ENCODE peak calls at places on chromosomes 11 and 22, in nine cellular contexts. J, V, C, B, F, I, R, L and D are unnamed samples.

GRCh38 chr22:26893034-26893710 is 235.8 kb downstream of the MIAT start:
- DNase-seq in J (no peak), V (no peak), C (peak), B (no peak), F (peak), I (no peak), R (no peak), L (no peak), D (no peak)

GRCh38 chr11:35135222-35135621 is 3.7 kb upstream of the CD44 start:
- DNase-seq in J (no peak), V (no peak), C (no peak), B (peak), F (no peak), I (no peak), R (no peak), L (no peak), D (no peak)

GRCh38 chr11:41459602-41460405 is at the start of gene LRRC4C:
- DNase-seq in J (no peak), V (no peak), C (no peak), B (no peak), F (no peak), I (no peak), R (no peak), L (no peak), D (no peak)

GRCh38 chr11:699753-700152 is 4.1 kb downstream of the TMEM80 start:
- DNase-seq in J (no peak), V (no peak), C (no peak), B (no peak), F (no peak), I (no peak), R (no peak), L (no peak), D (no peak)

GRCh38 chr11:71203681-71204080 is 48.7 kb downstream of the SHANK2 start:
- DNase-seq in J (no peak), V (no peak), C (no peak), B (no peak), F (peak), I (no peak), R (no peak), L (peak), D (no peak)

GRCh38 chr11:120608760-120609211 is 97.2 kb downstream of the GRIK4 start:
- DNase-seq in J (peak), V (no peak), C (peak), B (no peak), F (no peak), I (no peak), R (no peak), L (no peak), D (no peak)

GRCh38 chr11:27965559-27965958 is 142.4 kb downstream of the KIF18A start:
- DNase-seq in J (no peak), V (no peak), C (no peak), B (no peak), F (no peak), I (no peak), R (no peak), L (no peak), D (no peak)

GRCh38 chr11:58688779-58689503 is 42.8 kb downstream of the GLYAT start:
- DNase-seq in J (no peak), V (no peak), C (peak), B (no peak), F (no peak), I (no peak), R (peak), L (no peak), D (no peak)

GRCh38 chr22:30079952-30080533 is at the start of gene HORMAD2:
- DNase-seq in J (no peak), V (no peak), C (no peak), B (peak), F (peak), I (no peak), R (no peak), L (peak), D (no peak)

GRCh38 chr22:43993072-43993760 is 30.9 kb upstream of the PARVB start:
- DNase-seq in J (peak), V (peak), C (peak), B (peak), F (no peak), I (peak), R (peak), L (peak), D (peak)

GRCh38 chr11:83693279-83693992 is 407.3 kb upstream of the CCDC90B start:
- DNase-seq in J (no peak), V (no peak), C (no peak), B (no peak), F (no peak), I (no peak), R (no peak), L (no peak), D (no peak)

GRCh38 chr11:80873309-80873999 is 1432.6 kb upstream of the TENM4 start:
- DNase-seq in J (no peak), V (no peak), C (peak), B (peak), F (no peak), I (no peak), R (no peak), L (no peak), D (no peak)